ENCODE peak calls at places on chromosomes 5 and 9, in ten cellular contexts. One of them, this sample, is unnamed.

GRCh38 chr5:11298877-11299276 is 537.8 kb upstream of the DAP start:
- DNase-seq in GM06990: no peak
- DNase-seq in iPS-NIHi11: no peak
- DNase-seq in effector CD4-positive, alpha-beta T cell: no peak
- DNase-seq in right cardiac atrium: no peak
- DNase-seq in dorsolateral prefrontal cortex: no peak
- DNase-seq in brain microvascular endothelial cell: no peak
- DNase-seq in fibroblast of pulmonary artery: no peak
- DNase-seq in fibroblast of the conjunctiva: no peak
- DNase-seq in EL: no peak
- DNase-seq in this sample: no peak

GRCh38 chr5:74954919-74955318 is 88.7 kb upstream of the FAM169A start:
- DNase-seq in right cardiac atrium: no peak
- DNase-seq in effector CD4-positive, alpha-beta T cell: no peak
- DNase-seq in brain microvascular endothelial cell: peak; percentile 16
- DNase-seq in GM06990: no peak
- DNase-seq in fibroblast of pulmonary artery: peak; percentile 33
- DNase-seq in fibroblast of the conjunctiva: no peak
- DNase-seq in dorsolateral prefrontal cortex: no peak
- DNase-seq in EL: peak; percentile 81
- DNase-seq in iPS-NIHi11: no peak
- DNase-seq in this sample: no peak

GRCh38 chr9:135047026-135047350 is 40.5 kb upstream of the OLFM1 start:
- DNase-seq in fibroblast of the conjunctiva: no peak
- DNase-seq in iPS-NIHi11: no peak
- DNase-seq in right cardiac atrium: no peak
- DNase-seq in fibroblast of pulmonary artery: no peak
- DNase-seq in effector CD4-positive, alpha-beta T cell: no peak
- DNase-seq in dorsolateral prefrontal cortex: no peak
- DNase-seq in EL: no peak
- DNase-seq in brain microvascular endothelial cell: no peak
- DNase-seq in GM06990: no peak
- DNase-seq in this sample: no peak

GRCh38 chr9:126618200-126618589 is 4.5 kb downstream of the LMX1B start:
- DNase-seq in GM06990: no peak
- DNase-seq in right cardiac atrium: no peak
- DNase-seq in brain microvascular endothelial cell: no peak
- DNase-seq in fibroblast of the conjunctiva: no peak
- DNase-seq in dorsolateral prefrontal cortex: no peak
- DNase-seq in effector CD4-positive, alpha-beta T cell: no peak
- DNase-seq in fibroblast of pulmonary artery: no peak
- DNase-seq in EL: no peak
- DNase-seq in iPS-NIHi11: no peak
- DNase-seq in this sample: no peak

GRCh38 chr5:173094012-173094661 is 38.0 kb downstream of the CREBRF start:
- DNase-seq in fibroblast of pulmonary artery: peak; percentile 90
- DNase-seq in GM06990: no peak
- DNase-seq in iPS-NIHi11: no peak
- DNase-seq in right cardiac atrium: no peak
- DNase-seq in effector CD4-positive, alpha-beta T cell: no peak
- DNase-seq in EL: peak; percentile 87
- DNase-seq in dorsolateral prefrontal cortex: no peak
- DNase-seq in fibroblast of the conjunctiva: no peak
- DNase-seq in brain microvascular endothelial cell: peak; percentile 66
- DNase-seq in this sample: no peak

GRCh38 chr9:98248737-98249474 is 6.5 kb downstream of the TBC1D2 start:
- DNase-seq in right cardiac atrium: peak; percentile 68
- DNase-seq in fibroblast of the conjunctiva: peak; percentile 61
- DNase-seq in iPS-NIHi11: no peak
- DNase-seq in dorsolateral prefrontal cortex: no peak
- DNase-seq in brain microvascular endothelial cell: peak; percentile 92
- DNase-seq in GM06990: no peak
- DNase-seq in effector CD4-positive, alpha-beta T cell: no peak
- DNase-seq in EL: peak; percentile 94
- DNase-seq in fibroblast of pulmonary artery: peak; percentile 97
- DNase-seq in this sample: no peak

GRCh38 chr5:149646564-149646963 is 65.3 kb downstream of the ARHGEF37 start:
- DNase-seq in fibroblast of the conjunctiva: no peak
- DNase-seq in EL: no peak
- DNase-seq in effector CD4-positive, alpha-beta T cell: no peak
- DNase-seq in dorsolateral prefrontal cortex: no peak
- DNase-seq in brain microvascular endothelial cell: peak; percentile 35
- DNase-seq in right cardiac atrium: no peak
- DNase-seq in fibroblast of pulmonary artery: peak; percentile 13
- DNase-seq in GM06990: no peak
- DNase-seq in iPS-NIHi11: no peak
- DNase-seq in this sample: no peak

GRCh38 chr5:149166128-149166527 is 24.8 kb downstream of the ABLIM3 start:
- DNase-seq in fibroblast of the conjunctiva: no peak
- DNase-seq in effector CD4-positive, alpha-beta T cell: no peak
- DNase-seq in EL: peak; percentile 59
- DNase-seq in GM06990: no peak
- DNase-seq in dorsolateral prefrontal cortex: no peak
- DNase-seq in fibroblast of pulmonary artery: peak; percentile 35
- DNase-seq in right cardiac atrium: no peak
- DNase-seq in brain microvascular endothelial cell: no peak
- DNase-seq in iPS-NIHi11: no peak
- DNase-seq in this sample: no peak

GRCh38 chr9:88776717-88777497 is 214.4 kb upstream of the S1PR3 start:
- DNase-seq in brain microvascular endothelial cell: peak; percentile 91
- DNase-seq in GM06990: no peak
- DNase-seq in effector CD4-positive, alpha-beta T cell: no peak
- DNase-seq in fibroblast of pulmonary artery: peak; percentile 93
- DNase-seq in dorsolateral prefrontal cortex: no peak
- DNase-seq in iPS-NIHi11: no peak
- DNase-seq in fibroblast of the conjunctiva: peak; percentile 73
- DNase-seq in right cardiac atrium: no peak
- DNase-seq in EL: peak; percentile 93
- DNase-seq in this sample: no peak

GRCh38 chr5:110321117-110321516 is 405.4 kb downstream of the TMEM232 start:
- DNase-seq in fibroblast of the conjunctiva: no peak
- DNase-seq in right cardiac atrium: no peak
- DNase-seq in GM06990: no peak
- DNase-seq in iPS-NIHi11: no peak
- DNase-seq in fibroblast of pulmonary artery: no peak
- DNase-seq in brain microvascular endothelial cell: no peak
- DNase-seq in effector CD4-positive, alpha-beta T cell: no peak
- DNase-seq in EL: no peak
- DNase-seq in dorsolateral prefrontal cortex: no peak
- DNase-seq in this sample: no peak

GRCh38 chr9:23669776-23670175 is 156.3 kb downstream of the ELAVL2 start:
- DNase-seq in dorsolateral prefrontal cortex: no peak
- DNase-seq in EL: no peak
- DNase-seq in effector CD4-positive, alpha-beta T cell: no peak
- DNase-seq in fibroblast of pulmonary artery: no peak
- DNase-seq in iPS-NIHi11: no peak
- DNase-seq in brain microvascular endothelial cell: no peak
- DNase-seq in fibroblast of the conjunctiva: no peak
- DNase-seq in right cardiac atrium: no peak
- DNase-seq in GM06990: no peak
- DNase-seq in this sample: no peak

GRCh38 chr5:142803428-142804111 is 33.4 kb downstream of the ARHGAP26 start:
- DNase-seq in EL: no peak
- DNase-seq in fibroblast of pulmonary artery: peak; percentile 93
- DNase-seq in iPS-NIHi11: no peak
- DNase-seq in fibroblast of the conjunctiva: no peak
- DNase-seq in effector CD4-positive, alpha-beta T cell: no peak
- DNase-seq in right cardiac atrium: peak; percentile 46
- DNase-seq in brain microvascular endothelial cell: peak; percentile 94
- DNase-seq in dorsolateral prefrontal cortex: no peak
- DNase-seq in GM06990: no peak
- DNase-seq in this sample: no peak

GRCh38 chr5:108720416-108720815 is 27.3 kb upstream of the FER start:
- DNase-seq in right cardiac atrium: no peak
- DNase-seq in fibroblast of pulmonary artery: peak; percentile 17
- DNase-seq in effector CD4-positive, alpha-beta T cell: no peak
- DNase-seq in brain microvascular endothelial cell: no peak
- DNase-seq in dorsolateral prefrontal cortex: no peak
- DNase-seq in iPS-NIHi11: no peak
- DNase-seq in GM06990: peak; percentile 59
- DNase-seq in fibroblast of the conjunctiva: no peak
- DNase-seq in EL: no peak
- DNase-seq in this sample: no peak

GRCh38 chr5:163434410-163434866 is 3.0 kb upstream of the CCNG1 start:
- DNase-seq in brain microvascular endothelial cell: peak; percentile 9
- DNase-seq in fibroblast of the conjunctiva: no peak
- DNase-seq in GM06990: no peak
- DNase-seq in dorsolateral prefrontal cortex: no peak
- DNase-seq in EL: peak; percentile 13
- DNase-seq in effector CD4-positive, alpha-beta T cell: no peak
- DNase-seq in iPS-NIHi11: no peak
- DNase-seq in right cardiac atrium: no peak
- DNase-seq in fibroblast of pulmonary artery: peak; percentile 93
- DNase-seq in this sample: no peak

GRCh38 chr9:96616817-96617438 is 2.7 kb downstream of the CDC14B start:
- DNase-seq in EL: no peak
- DNase-seq in GM06990: no peak
- DNase-seq in fibroblast of the conjunctiva: no peak
- DNase-seq in iPS-NIHi11: no peak
- DNase-seq in right cardiac atrium: no peak
- DNase-seq in brain microvascular endothelial cell: no peak
- DNase-seq in fibroblast of pulmonary artery: no peak
- DNase-seq in dorsolateral prefrontal cortex: no peak
- DNase-seq in effector CD4-positive, alpha-beta T cell: no peak
- DNase-seq in this sample: no peak

GRCh38 chr5:10860645-10861455 is 99.8 kb upstream of the DAP start:
- DNase-seq in fibroblast of the conjunctiva: no peak
- DNase-seq in fibroblast of pulmonary artery: no peak
- DNase-seq in iPS-NIHi11: no peak
- DNase-seq in right cardiac atrium: no peak
- DNase-seq in dorsolateral prefrontal cortex: no peak
- DNase-seq in effector CD4-positive, alpha-beta T cell: no peak
- DNase-seq in GM06990: no peak
- DNase-seq in brain microvascular endothelial cell: peak; percentile 36
- DNase-seq in EL: peak; percentile 78
- DNase-seq in this sample: no peak

GRCh38 chr5:472076-472655 is 29.2 kb downstream of the EXOC3 start:
- DNase-seq in iPS-NIHi11: no peak
- DNase-seq in fibroblast of the conjunctiva: no peak
- DNase-seq in EL: peak; percentile 19
- DNase-seq in effector CD4-positive, alpha-beta T cell: no peak
- DNase-seq in GM06990: no peak
- DNase-seq in right cardiac atrium: peak; percentile 43
- DNase-seq in dorsolateral prefrontal cortex: peak; percentile 19
- DNase-seq in brain microvascular endothelial cell: no peak
- DNase-seq in fibroblast of pulmonary artery: no peak
- DNase-seq in this sample: no peak

GRCh38 chr5:108481355-108481931 is 99.5 kb upstream of the FBXL17 start:
- DNase-seq in effector CD4-positive, alpha-beta T cell: no peak
- DNase-seq in right cardiac atrium: no peak
- DNase-seq in EL: peak; percentile 19
- DNase-seq in brain microvascular endothelial cell: peak; percentile 14
- DNase-seq in dorsolateral prefrontal cortex: no peak
- DNase-seq in fibroblast of the conjunctiva: peak; percentile 5
- DNase-seq in GM06990: peak; percentile 13
- DNase-seq in iPS-NIHi11: peak; percentile 26
- DNase-seq in fibroblast of pulmonary artery: peak; percentile 46
- DNase-seq in this sample: peak; percentile 2

GRCh38 chr5:181145133-181145532 is 2.3 kb upstream of the OR2V2 start:
- DNase-seq in fibroblast of pulmonary artery: no peak
- DNase-seq in dorsolateral prefrontal cortex: no peak
- DNase-seq in iPS-NIHi11: no peak
- DNase-seq in right cardiac atrium: no peak
- DNase-seq in effector CD4-positive, alpha-beta T cell: no peak
- DNase-seq in EL: no peak
- DNase-seq in GM06990: no peak
- DNase-seq in brain microvascular endothelial cell: no peak
- DNase-seq in fibroblast of the conjunctiva: no peak
- DNase-seq in this sample: no peak

GRCh38 chr5:77518304-77518703 is 26.2 kb upstream of the WDR41 start:
- DNase-seq in EL: peak; percentile 9
- DNase-seq in fibroblast of pulmonary artery: peak; percentile 20
- DNase-seq in right cardiac atrium: no peak
- DNase-seq in GM06990: no peak
- DNase-seq in brain microvascular endothelial cell: no peak
- DNase-seq in dorsolateral prefrontal cortex: no peak
- DNase-seq in effector CD4-positive, alpha-beta T cell: no peak
- DNase-seq in iPS-NIHi11: no peak
- DNase-seq in fibroblast of the conjunctiva: no peak
- DNase-seq in this sample: peak; percentile 13

GRCh38 chr9:89986190-89986589 is 381.4 kb downstream of the GADD45G start:
- DNase-seq in effector CD4-positive, alpha-beta T cell: no peak
- DNase-seq in iPS-NIHi11: no peak
- DNase-seq in fibroblast of the conjunctiva: no peak
- DNase-seq in fibroblast of pulmonary artery: no peak
- DNase-seq in GM06990: no peak
- DNase-seq in brain microvascular endothelial cell: no peak
- DNase-seq in dorsolateral prefrontal cortex: no peak
- DNase-seq in EL: no peak
- DNase-seq in right cardiac atrium: no peak
- DNase-seq in this sample: no peak

GRCh38 chr5:102608414-102608813 is 109.6 kb upstream of the SLCO6A1 start:
- DNase-seq in effector CD4-positive, alpha-beta T cell: no peak
- DNase-seq in iPS-NIHi11: no peak
- DNase-seq in fibroblast of pulmonary artery: no peak
- DNase-seq in brain microvascular endothelial cell: no peak
- DNase-seq in right cardiac atrium: no peak
- DNase-seq in GM06990: no peak
- DNase-seq in fibroblast of the conjunctiva: no peak
- DNase-seq in EL: no peak
- DNase-seq in dorsolateral prefrontal cortex: no peak
- DNase-seq in this sample: no peak

GRCh38 chr9:801399-802071 is 40.0 kb upstream of the DMRT1 start:
- DNase-seq in fibroblast of pulmonary artery: peak; percentile 66
- DNase-seq in brain microvascular endothelial cell: peak; percentile 73
- DNase-seq in effector CD4-positive, alpha-beta T cell: no peak
- DNase-seq in dorsolateral prefrontal cortex: no peak
- DNase-seq in GM06990: no peak
- DNase-seq in right cardiac atrium: peak; percentile 15
- DNase-seq in iPS-NIHi11: no peak
- DNase-seq in fibroblast of the conjunctiva: peak; percentile 43
- DNase-seq in EL: peak; percentile 82
- DNase-seq in this sample: no peak

GRCh38 chr9:92289708-92290390 is 3.6 kb downstream of the IARS1 start:
- DNase-seq in EL: peak; percentile 51
- DNase-seq in dorsolateral prefrontal cortex: no peak
- DNase-seq in GM06990: no peak
- DNase-seq in right cardiac atrium: no peak
- DNase-seq in brain microvascular endothelial cell: no peak
- DNase-seq in iPS-NIHi11: no peak
- DNase-seq in effector CD4-positive, alpha-beta T cell: no peak
- DNase-seq in fibroblast of the conjunctiva: no peak
- DNase-seq in fibroblast of pulmonary artery: no peak
- DNase-seq in this sample: no peak

GRCh38 chr5:177357459-177358332 is at the start of gene RGS14:
- DNase-seq in right cardiac atrium: no peak
- DNase-seq in effector CD4-positive, alpha-beta T cell: peak; percentile 58
- DNase-seq in fibroblast of pulmonary artery: peak; percentile 49
- DNase-seq in GM06990: peak; percentile 80
- DNase-seq in iPS-NIHi11: no peak
- DNase-seq in EL: peak; percentile 43
- DNase-seq in dorsolateral prefrontal cortex: no peak
- DNase-seq in fibroblast of the conjunctiva: no peak
- DNase-seq in brain microvascular endothelial cell: peak; percentile 36
- DNase-seq in this sample: no peak

GRCh38 chr5:95414441-95414840 is 23.3 kb downstream of the FAM81B start:
- DNase-seq in effector CD4-positive, alpha-beta T cell: no peak
- DNase-seq in brain microvascular endothelial cell: no peak
- DNase-seq in fibroblast of pulmonary artery: no peak
- DNase-seq in right cardiac atrium: no peak
- DNase-seq in fibroblast of the conjunctiva: no peak
- DNase-seq in dorsolateral prefrontal cortex: no peak
- DNase-seq in GM06990: no peak
- DNase-seq in EL: no peak
- DNase-seq in iPS-NIHi11: no peak
- DNase-seq in this sample: no peak

GRCh38 chr9:137787786-137788505 is 89.6 kb upstream of the CACNA1B start:
- DNase-seq in right cardiac atrium: no peak
- DNase-seq in effector CD4-positive, alpha-beta T cell: no peak
- DNase-seq in brain microvascular endothelial cell: no peak
- DNase-seq in iPS-NIHi11: no peak
- DNase-seq in dorsolateral prefrontal cortex: no peak
- DNase-seq in fibroblast of the conjunctiva: no peak
- DNase-seq in GM06990: no peak
- DNase-seq in EL: no peak
- DNase-seq in fibroblast of pulmonary artery: no peak
- DNase-seq in this sample: no peak

GRCh38 chr9:126862461-126862830 is 2.0 kb downstream of the ZBTB34 start:
- DNase-seq in iPS-NIHi11: no peak
- DNase-seq in fibroblast of the conjunctiva: no peak
- DNase-seq in EL: no peak
- DNase-seq in right cardiac atrium: no peak
- DNase-seq in fibroblast of pulmonary artery: no peak
- DNase-seq in effector CD4-positive, alpha-beta T cell: no peak
- DNase-seq in brain microvascular endothelial cell: no peak
- DNase-seq in dorsolateral prefrontal cortex: no peak
- DNase-seq in GM06990: no peak
- DNase-seq in this sample: no peak